ENCODE peak calls at places on chromosomes 7 and 10, in seven cellular contexts. D is K562, X is H1, A is HepG2, F is SK-N-SH, Y is GM12892, H is GM12878. N is an unnamed sample.

GRCh38 chr10:67114945-67115344 is 189.1 kb downstream of the LRRTM3 start:
- DNase-seq in D (no peak), A (peak), X (no peak), F (no peak), H (no peak), Y (no peak), N (no peak)

GRCh38 chr10:69360485-69361302 is 56.0 kb downstream of the TACR2 start:
- DNase-seq in D (no peak), X (no peak), H (no peak), Y (no peak), F (no peak), A (no peak), N (no peak)

GRCh38 chr10:72308320-72308987 is 34.7 kb downstream of the DDIT4 start:
- DNase-seq in X (no peak), D (peak), F (peak), H (no peak), A (peak), Y (peak), N (no peak)

GRCh38 chr10:128178319-128178937 is 52.2 kb upstream of the MKI67 start:
- DNase-seq in D (peak), F (peak), Y (peak), H (no peak), A (peak), X (peak), N (no peak)

GRCh38 chr7:102258749-102259107 is 27.9 kb upstream of the SH2B2 start:
- DNase-seq in H (no peak), A (no peak), Y (no peak), X (no peak), D (no peak), F (peak), N (no peak)

GRCh38 chr7:137992738-137993394 is 9.0 kb downstream of the CREB3L2 start:
- DNase-seq in X (no peak), H (no peak), Y (no peak), A (peak), F (no peak), D (peak), N (no peak)

GRCh38 chr10:127827354-127828140 is 65.2 kb downstream of the CLRN3 start:
- DNase-seq in X (no peak), Y (no peak), A (no peak), D (no peak), F (no peak), H (no peak), N (no peak)

GRCh38 chr7:17769918-17770317 is 170.4 kb downstream of the SNX13 start:
- DNase-seq in A (peak), X (peak), H (no peak), D (peak), F (peak), Y (peak), N (peak)

GRCh38 chr10:74213571-74214162 is 62.6 kb downstream of the ADK start:
- DNase-seq in Y (no peak), D (peak), H (no peak), X (no peak), A (peak), F (peak), N (no peak)

GRCh38 chr10:49164587-49165188 is 23.5 kb downstream of the TMEM273 start:
- DNase-seq in H (no peak), F (peak), D (peak), Y (peak), X (peak), A (peak), N (peak)

GRCh38 chr7:132352774-132353173 is 223.5 kb downstream of the PLXNA4 start:
- DNase-seq in X (no peak), D (no peak), A (no peak), H (no peak), F (no peak), Y (no peak), N (no peak)
- TF ChIP-seq POLR2AphosphoS5 in X (no peak), D (no peak), A (no peak), H (no peak), F (no peak), Y (no peak), N (no peak)

GRCh38 chr10:105068497-105068896 is 427.4 kb downstream of the SORCS3 start:
- DNase-seq in F (no peak), A (no peak), X (no peak), H (no peak), Y (no peak), D (no peak), N (no peak)
- TF ChIP-seq TAF1 in F (no peak), A (no peak), X (no peak), H (no peak), Y (no peak), D (no peak), N (no peak)

DNA sequence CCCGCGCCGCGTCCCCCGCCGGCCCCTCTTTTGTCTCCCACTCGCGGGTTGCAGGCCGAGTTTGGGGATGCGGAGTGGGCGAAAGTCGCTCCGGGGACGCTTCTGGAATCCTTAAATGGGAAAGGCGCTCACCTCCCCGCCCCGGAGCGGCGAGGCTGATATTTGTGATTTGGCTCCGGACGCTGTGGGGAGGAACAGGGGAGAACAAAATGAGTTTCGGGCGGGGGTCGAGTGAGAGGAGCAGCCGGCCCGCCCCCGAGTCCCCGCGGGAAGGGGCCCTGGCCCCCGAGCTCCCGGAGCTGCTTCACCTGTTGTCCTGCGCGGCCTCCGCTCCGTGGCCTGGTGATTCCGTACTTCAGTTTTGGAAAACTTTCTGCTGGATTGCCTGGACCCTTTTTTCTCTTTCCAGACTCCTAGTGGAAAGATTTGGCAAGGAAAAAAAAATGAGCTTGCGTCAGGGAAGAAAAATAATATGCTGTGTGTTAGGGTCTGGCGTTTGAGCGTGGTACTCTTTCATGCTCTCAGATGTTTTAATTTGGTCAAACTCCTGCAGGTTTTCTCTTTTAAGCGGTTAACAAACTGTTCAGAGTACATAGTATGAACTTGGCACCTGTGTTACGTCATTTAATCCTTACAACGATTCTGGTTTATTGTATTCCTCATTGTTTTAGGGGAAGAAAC is 831 bp downstream of the BMPR1A start:
- DNase-seq in F (no peak), D (no peak), H (no peak), A (peak), X (no peak), Y (no peak), N (no peak)
- TF ChIP-seq POLR2AphosphoS5 in F (no peak), D (no peak), H (no peak), A (no peak), X (no peak), Y (no peak), N (no peak)

GRCh38 chr10:120181154-120181553 is 275.9 kb upstream of the PLPP4 start:
- DNase-seq in D (no peak), F (no peak), A (no peak), Y (no peak), H (no peak), X (no peak), N (no peak)
- TF ChIP-seq TAF1 in D (no peak), F (no peak), A (no peak), Y (no peak), H (no peak), X (no peak), N (no peak)